ENCODE peak calls at places on chromosomes 11 and 22, in four cellular contexts. C, Q, I and R are unnamed samples.
A peak's percentile ranks its signal among the peaks of the same experiment; 100 is the strongest.

GRCh38 chr11:61756452-61757212 is 4.2 kb downstream of the MYRF start:
- DNase-seq in C (no peak), Q (no peak), I (no peak), R (peak; percentile 16)

GRCh38 chr22:37416806-37417205 is 10.5 kb downstream of the ELFN2 start:
- DNase-seq in C (no peak), Q (no peak), I (peak; percentile 26), R (peak; percentile 20)

GRCh38 chr11:1369371-1370005 is 20.2 kb upstream of the BRSK2 start:
- DNase-seq in C (no peak), Q (no peak), I (no peak), R (no peak)

GRCh38 chr11:31422703-31423102 is 53.0 kb downstream of the DNAJC24 start:
- DNase-seq in C (no peak), Q (no peak), I (no peak), R (no peak)

GRCh38 chr11:106331163-106331562 is 253.7 kb downstream of the AASDHPPT start:
- DNase-seq in C (no peak), Q (no peak), I (no peak), R (no peak)

GRCh38 chr22:50011447-50012200 is 941 bp downstream of the IL17REL start:
- DNase-seq in C (no peak), Q (no peak), I (no peak), R (no peak)

GRCh38 chr11:110286298-110287040 is 9.9 kb downstream of the RDX start:
- DNase-seq in C (no peak), Q (no peak), I (no peak), R (no peak)

GRCh38 chr22:43000441-43001175 is 14.3 kb downstream of the PACSIN2 start:
- DNase-seq in C (no peak), Q (no peak), I (no peak), R (peak; percentile 63)

GRCh38 chr22:25085930-25086901 is 113.4 kb upstream of the CRYBB3 start:
- DNase-seq in C (no peak), Q (no peak), I (no peak), R (no peak)

GRCh38 chr22:44361391-44362126 is 48.8 kb upstream of the SHISAL1 start:
- DNase-seq in C (no peak), Q (no peak), I (no peak), R (no peak)

GRCh38 chr11:26914968-26915367 is 78.9 kb upstream of the FIBIN start:
- DNase-seq in C (no peak), Q (no peak), I (no peak), R (no peak)

GRCh38 chr11:77413850-77414249 is 60.0 kb downstream of the PAK1 start:
- DNase-seq in C (no peak), Q (no peak), I (no peak), R (no peak)

GRCh38 chr11:73230276-73230875 is 12.3 kb downstream of the P2RY2 start:
- DNase-seq in C (no peak), Q (no peak), I (no peak), R (no peak)

GRCh38 chr11:17649261-17649660 is 70.1 kb upstream of the MYOD1 start:
- DNase-seq in C (no peak), Q (no peak), I (no peak), R (no peak)

GRCh38 chr22:46354176-46354992 is 18.9 kb downstream of the TRMU start:
- DNase-seq in C (no peak), Q (no peak), I (no peak), R (no peak)

GRCh38 chr11:79052539-79052938 is 388.3 kb downstream of the TENM4 start:
- DNase-seq in C (peak; percentile 46), Q (no peak), I (no peak), R (no peak)